ENCODE peak calls at places on chromosomes 6 and 20, in five cellular contexts. H is breast epithelium, S is uterus, Q is HCT116, F is prostate gland. I is an unnamed sample.
A peak's percentile ranks its signal among the peaks of the same experiment; 100 is the strongest.

GRCh38 chr6:124119591-124119990 is 315.9 kb downstream of the NKAIN2 start:
- DNase-seq in H (no peak), S (no peak), Q (no peak), F (no peak), I (no peak)

GRCh38 chr6:111995409-111995808 is 58.5 kb upstream of the CCN6 start:
- DNase-seq in H (no peak), S (no peak), Q (no peak), F (no peak), I (no peak)

GRCh38 chr6:137698636-137699035 is 168.4 kb upstream of the TNFAIP3 start:
- DNase-seq in H (no peak), S (no peak), Q (no peak), F (no peak), I (no peak)

GRCh38 chr6:13466304-13467215 is 20.8 kb downstream of the GFOD1 start:
- DNase-seq in H (no peak), S (no peak), Q (peak; percentile 36), F (no peak), I (no peak)

GRCh38 chr6:35381132-35381531 is 38.8 kb downstream of the PPARD start:
- DNase-seq in H (no peak), S (no peak), Q (no peak), F (no peak), I (no peak)

GRCh38 chr6:169407338-169407737 is 153.7 kb upstream of the THBS2 start:
- DNase-seq in H (no peak), S (no peak), Q (no peak), F (no peak), I (no peak)

GRCh38 chr6:52063584-52064400 is 23.6 kb downstream of the PKHD1 start:
- DNase-seq in H (no peak), S (no peak), Q (peak; percentile 35), F (no peak), I (no peak)

GRCh38 chr6:135202821-135203220 is 21.7 kb downstream of the MYB start:
- DNase-seq in H (no peak), S (no peak), Q (no peak), F (no peak), I (no peak)

GRCh38 chr20:4470375-4470774 is 251.3 kb upstream of the PRND start:
- DNase-seq in H (no peak), S (no peak), Q (no peak), F (no peak), I (no peak)

GRCh38 chr20:7161690-7162089 is 394.2 kb downstream of the BMP2 start:
- DNase-seq in H (no peak), S (no peak), Q (no peak), F (no peak), I (no peak)

GRCh38 chr20:37308098-37309050 is 18.9 kb downstream of the MANBAL start:
- DNase-seq in H (no peak), S (no peak), Q (no peak), F (no peak), I (no peak)

GRCh38 chr6:34142599-34142998 is 3.3 kb downstream of the GRM4 start:
- DNase-seq in H (no peak), S (no peak), Q (no peak), F (no peak), I (no peak)

GRCh38 chr20:39974966-39975501 is 714.0 kb downstream of the MAFB start:
- DNase-seq in H (no peak), S (no peak), Q (no peak), F (no peak), I (no peak)

GRCh38 chr6:97705568-97705967 is 422.6 kb upstream of the MMS22L start:
- DNase-seq in H (no peak), S (no peak), Q (peak; percentile 7), F (no peak), I (no peak)

GRCh38 chr6:72916906-72917305 is 295.0 kb downstream of the KCNQ5 start:
- DNase-seq in H (no peak), S (no peak), Q (no peak), F (no peak), I (no peak)

GRCh38 chr20:6295026-6295425 is 172.2 kb upstream of the FERMT1 start:
- DNase-seq in H (no peak), S (no peak), Q (no peak), F (no peak), I (no peak)

GRCh38 chr20:49657118-49657901 is 56.4 kb downstream of the B4GALT5 start:
- DNase-seq in H (no peak), S (peak; percentile 44), Q (no peak), F (no peak), I (no peak)

GRCh38 chr6:26230336-26230735 is 134.7 kb upstream of the BTN3A2 start:
- DNase-seq in H (no peak), S (no peak), Q (no peak), F (no peak), I (no peak)

GRCh38 chr6:38612386-38612965 is 27.3 kb downstream of the BTBD9 start:
- DNase-seq in H (no peak), S (no peak), Q (no peak), F (no peak), I (no peak)

GRCh38 chr20:41009960-41010359 is 18.7 kb upstream of the TOP1 start:
- DNase-seq in H (no peak), S (no peak), Q (no peak), F (no peak), I (no peak)

GRCh38 chr6:117389227-117390057 is 36.3 kb downstream of the ROS1 start:
- DNase-seq in H (no peak), S (no peak), Q (no peak), F (no peak), I (no peak)

GRCh38 chr6:7295916-7296315 is 17.1 kb downstream of the SSR1 start:
- DNase-seq in H (no peak), S (no peak), Q (no peak), F (no peak), I (no peak)

GRCh38 chr20:14415492-14415891 is 78.1 kb upstream of the FLRT3 start:
- DNase-seq in H (no peak), S (no peak), Q (no peak), F (no peak), I (no peak)

GRCh38 chr6:107021786-107022185 is 6.2 kb upstream of the MTRES1 start:
- DNase-seq in H (no peak), S (no peak), Q (no peak), F (no peak), I (no peak)

GRCh38 chr6:75333811-75334210 is 49.2 kb upstream of the TMEM30A start:
- DNase-seq in H (no peak), S (no peak), Q (no peak), F (no peak), I (no peak)

GRCh38 chr20:7893019-7893730 is 47.1 kb downstream of the HAO1 start:
- DNase-seq in H (no peak), S (no peak), Q (no peak), F (no peak), I (no peak)

GRCh38 chr20:63625771-63626423 is 1.0 kb downstream of the GMEB2 start:
- DNase-seq in H (no peak), S (no peak), Q (no peak), F (no peak), I (no peak)

GRCh38 chr20:48698507-48699267 is 129.1 kb downstream of the PREX1 start:
- DNase-seq in H (no peak), S (no peak), Q (no peak), F (no peak), I (no peak)

GRCh38 chr20:47970282-47970903 is 185.1 kb upstream of the SULF2 start:
- DNase-seq in H (no peak), S (no peak), Q (no peak), F (no peak), I (no peak)

GRCh38 chr6:20791074-20791473 is 256.8 kb downstream of the CDKAL1 start:
- DNase-seq in H (no peak), S (no peak), Q (no peak), F (no peak), I (no peak)

GRCh38 chr20:45945678-45946148 is 11.2 kb downstream of the PCIF1 start:
- DNase-seq in H (no peak), S (no peak), Q (no peak), F (no peak), I (peak; percentile 79)

GRCh38 chr6:20056350-20056992 is 155.8 kb downstream of the MBOAT1 start:
- DNase-seq in H (no peak), S (no peak), Q (peak; percentile 52), F (no peak), I (no peak)

GRCh38 chr20:44461142-44461802 is 14.4 kb upstream of the TTPAL start:
- DNase-seq in H (no peak), S (no peak), Q (no peak), F (no peak), I (no peak)
- TF ChIP-seq POLR2A in H (no peak), S (no peak), Q (no peak), F (no peak), I (no peak)

GRCh38 chr6:83615025-83615999 is 93.6 kb downstream of the SNAP91 start:
- DNase-seq in H (no peak), S (no peak), Q (peak; percentile 47), F (no peak), I (no peak)
- TF ChIP-seq CTCF in H (no peak), S (no peak), Q (peak; percentile 60), F (peak; percentile 45), I (no peak)

DNA sequence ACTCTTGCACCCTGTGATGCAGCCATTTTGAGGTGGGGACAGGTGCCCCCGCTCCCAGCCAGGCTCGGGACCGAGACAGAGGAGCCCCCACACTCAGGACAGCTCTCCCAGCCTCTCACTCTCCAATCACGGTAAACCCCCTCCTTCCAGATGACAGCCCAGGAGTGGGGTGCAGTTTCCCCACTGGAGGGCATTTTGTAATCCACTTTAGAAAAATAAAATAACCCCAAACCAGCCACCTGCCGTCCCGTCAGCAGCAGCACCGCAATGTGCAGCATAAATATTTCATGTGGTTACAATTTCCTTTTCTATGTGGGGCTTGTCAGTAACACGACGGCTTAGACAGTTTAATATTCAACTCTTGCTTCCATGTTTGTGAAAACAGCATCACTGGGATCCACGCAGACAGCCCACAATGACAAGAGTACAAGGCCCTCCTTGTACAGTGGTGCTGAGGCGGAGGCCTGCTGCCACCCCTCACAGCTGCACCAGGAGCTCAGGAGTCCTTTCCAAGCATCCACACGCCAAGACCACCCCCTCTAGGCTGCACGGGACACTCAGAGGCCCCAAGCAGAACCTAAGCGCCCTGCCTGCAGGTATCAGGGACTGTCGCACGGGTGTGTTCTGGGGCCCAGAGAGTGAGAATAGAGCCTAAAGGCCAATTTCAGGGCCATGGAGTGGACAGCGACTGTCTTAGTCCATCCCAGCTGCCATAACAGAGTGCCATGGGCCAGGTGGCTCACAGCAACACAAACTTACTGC is 116.7 kb downstream of the JPH2 start:
- DNase-seq in H (no peak), S (no peak), Q (no peak), F (no peak), I (peak; percentile 4)
- H3K4me3 ChIP-seq in H (no peak overlapping the region), S (no peak overlapping the region), Q (no peak overlapping the region), F (no peak overlapping the region), I (no peak overlapping the region)

DNA sequence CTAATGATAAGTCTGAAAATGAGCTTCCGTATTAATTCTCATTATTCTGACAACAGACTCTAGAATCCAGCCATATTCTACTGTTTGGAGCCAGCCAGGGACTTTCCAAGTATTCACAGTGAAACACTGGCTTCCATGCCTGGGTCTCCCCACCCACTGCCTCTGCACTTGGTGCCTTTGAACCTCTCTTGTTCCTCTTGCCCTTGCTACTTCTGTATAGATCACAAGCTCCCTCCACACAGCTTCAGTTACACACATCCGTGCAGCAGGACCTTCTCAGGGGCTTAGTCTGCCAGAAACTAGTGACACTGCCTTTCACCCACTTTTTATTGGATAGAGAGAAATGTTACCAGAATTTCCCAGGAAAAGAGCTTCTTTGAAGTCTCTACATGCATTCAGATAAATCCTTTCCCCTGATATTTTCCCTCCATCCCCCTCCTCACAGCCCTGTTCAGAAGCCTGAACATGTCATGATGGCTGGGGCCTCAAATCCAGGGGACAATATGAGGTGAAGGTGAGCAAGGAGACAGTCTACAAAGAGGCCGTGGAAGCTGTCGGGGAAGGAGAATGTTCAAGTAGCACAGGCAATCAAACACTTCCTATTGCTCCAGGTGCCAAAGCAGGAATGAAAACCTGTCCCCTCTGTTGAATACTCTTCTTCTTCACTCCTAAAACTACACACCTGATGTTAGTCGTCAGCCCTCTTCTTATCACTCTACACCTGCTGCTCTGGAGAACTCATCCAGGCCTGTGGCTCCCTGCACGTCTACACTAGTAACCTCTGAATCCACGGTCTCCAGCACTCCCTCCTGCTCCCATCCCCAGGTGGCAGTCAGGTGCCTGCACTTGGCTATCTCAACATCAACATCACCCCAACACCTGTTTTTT is 20.1 kb upstream of the HLA-DOA start:
- DNase-seq in H (no peak), S (peak; percentile 46), Q (no peak), F (no peak), I (peak; percentile 42)
- TF ChIP-seq POLR2A in H (no peak), S (peak; percentile 33), Q (no peak), F (no peak), I (no peak)